ENCODE peak calls at places on chromosome 5, in four cellular contexts. L, R, X and W are unnamed samples.

GRCh38 chr5:19978466-19978865 is 9.5 kb downstream of the CDH18 start:
- DNase-seq in L (no peak), X (no peak), R (no peak), W (no peak)

GRCh38 chr5:133992429-133993151 is 12.2 kb downstream of the VDAC1 start:
- DNase-seq in X (no peak), L (no peak), R (no peak), W (no peak)

GRCh38 chr5:139374909-139375308 is 8.2 kb downstream of the SLC23A1 start:
- DNase-seq in L (no peak), X (no peak), R (no peak), W (no peak)

GRCh38 chr5:58108507-58108906 is 351.4 kb downstream of the PLK2 start:
- DNase-seq in R (no peak), L (no peak), X (no peak), W (no peak)

GRCh38 chr5:79853676-79854418 is 137.2 kb downstream of the MTX3 start:
- DNase-seq in X (no peak), L (no peak), R (no peak), W (no peak)

GRCh38 chr5:16271851-16272250 is 92.3 kb upstream of the MARCHF11 start:
- DNase-seq in R (no peak), X (no peak), L (no peak), W (no peak)

GRCh38 chr5:140157032-140157781 is 17.8 kb upstream of the CYSTM1 start:
- DNase-seq in R (peak; percentile 92), L (peak; percentile 84), X (peak; percentile 90), W (peak; percentile 89)

GRCh38 chr5:54519083-54519541 is 1.6 kb downstream of the SNX18 start:
- DNase-seq in R (no peak), X (no peak), L (no peak), W (no peak)

GRCh38 chr5:143182901-143183820 is 220.3 kb downstream of the NR3C1 start:
- DNase-seq in X (no peak), L (no peak), R (no peak), W (no peak)

GRCh38 chr5:141742866-141743651 is 61.0 kb upstream of the ARAP3 start:
- DNase-seq in X (peak; percentile 52), L (no peak), R (no peak), W (no peak)

GRCh38 chr5:83473344-83474169 is 2.0 kb downstream of the VCAN start:
- DNase-seq in L (peak; percentile 65), R (peak; percentile 85), X (peak; percentile 65), W (peak; percentile 60)

GRCh38 chr5:17976404-17976803 is 342.1 kb downstream of the TAF11L14 start:
- DNase-seq in R (no peak), L (no peak), X (no peak), W (no peak)

GRCh38 chr5:106880656-106881055 is 790.1 kb downstream of the EFNA5 start:
- DNase-seq in R (no peak), L (no peak), X (no peak), W (no peak)

GRCh38 chr5:107393846-107394245 is 276.9 kb downstream of the EFNA5 start:
- DNase-seq in X (no peak), L (no peak), R (no peak), W (no peak)

GRCh38 chr5:107476783-107477182 is 194.0 kb downstream of the EFNA5 start:
- DNase-seq in X (no peak), R (no peak), L (peak; percentile 10), W (no peak)

GRCh38 chr5:39424751-39425524 is at the start of gene DAB2:
- DNase-seq in L (peak; percentile 12), X (peak; percentile 78), R (peak; percentile 37), W (no peak)

GRCh38 chr5:39428639-39429038 is 3.9 kb upstream of the DAB2 start:
- DNase-seq in X (no peak), L (no peak), R (no peak), W (no peak)

GRCh38 chr5:39426136-39426535 is 1.4 kb upstream of the DAB2 start:
- DNase-seq in L (no peak), X (no peak), R (no peak), W (no peak)

GRCh38 chr5:39427225-39427624 is 2.4 kb upstream of the DAB2 start:
- DNase-seq in L (no peak), R (no peak), X (no peak), W (no peak)

DNA sequence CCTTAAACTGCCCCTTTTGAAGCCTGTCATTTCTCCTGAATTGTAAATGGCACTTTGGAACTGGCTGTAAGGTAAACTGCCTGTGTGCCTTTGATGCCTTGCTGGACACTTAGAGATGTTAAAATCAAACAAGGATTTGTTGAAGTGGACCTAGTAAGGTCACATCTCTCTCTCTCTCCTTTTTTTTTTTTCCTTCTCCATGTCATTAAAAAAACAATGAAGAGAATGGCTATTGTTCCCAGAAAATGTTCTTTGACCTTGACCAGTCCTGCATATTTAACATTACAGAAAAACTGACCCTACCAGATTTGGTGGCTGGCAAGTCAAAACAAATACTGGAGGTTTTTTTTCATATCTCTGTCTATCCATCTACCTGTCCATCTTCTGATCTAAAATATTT is 2.9 kb upstream of the DAB2 start:
- DNase-seq in X (no peak), L (no peak), R (no peak), W (no peak)
- TF ChIP-seq POLR2AphosphoS5 in X (no peak), L (no peak), R (no peak), W (no peak)

GRCh38 chr5:10563940-10564837 is at the start of gene ANKRD33B:
- DNase-seq in R (peak; percentile 78), L (peak; percentile 81), X (peak; percentile 93), W (peak; percentile 80)
- TF ChIP-seq TAF1 in R (no peak), L (peak; percentile 89), X (no peak), W (peak; percentile 77)

DNA sequence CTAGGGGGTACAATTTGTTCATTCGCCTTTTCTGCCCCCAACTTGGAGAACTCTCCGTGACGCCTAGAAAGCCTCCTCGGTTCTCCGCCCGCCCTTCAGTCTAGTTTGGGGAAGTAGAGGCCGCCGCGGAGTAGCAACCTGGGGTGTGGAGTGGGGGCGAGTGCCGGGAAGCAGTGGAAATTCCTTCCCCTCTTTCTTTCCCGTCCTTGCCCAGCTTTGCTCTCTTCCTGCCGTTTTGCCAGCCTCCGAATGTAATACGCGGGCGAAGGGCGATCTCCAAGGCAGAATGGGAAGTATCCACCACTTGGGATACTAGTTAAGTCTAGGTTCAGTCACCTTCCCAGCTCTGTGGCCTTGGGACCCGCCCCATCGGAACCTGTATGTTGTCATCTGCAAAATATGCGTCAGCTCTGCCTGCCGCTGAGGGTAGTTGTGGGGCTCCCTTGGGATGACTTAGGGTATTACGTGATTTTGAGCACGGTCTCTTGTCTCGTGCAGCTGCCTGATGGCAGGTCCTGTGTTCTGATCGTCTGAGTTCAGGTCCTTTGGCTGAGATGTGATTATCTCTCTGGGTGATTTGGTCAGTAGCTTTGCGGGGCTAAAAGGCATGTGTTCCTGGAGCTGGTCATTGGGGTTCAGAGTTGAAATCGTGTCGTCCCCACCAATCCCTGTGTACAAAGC is 726 bp downstream of the PAM start:
- DNase-seq in X (peak; percentile 18), L (no peak), R (peak; percentile 63), W (peak; percentile 40)
- TF ChIP-seq POLR2AphosphoS5 in X (no peak), L (no peak), R (no peak), W (peak; percentile 26)

GRCh38 chr5:179378441-179379271 is 33.4 kb upstream of the ADAMTS2 start:
- DNase-seq in L (no peak), R (peak; percentile 15), X (no peak), W (no peak)
- TF ChIP-seq TAF1 in L (no peak), R (no peak), X (no peak), W (no peak)

GRCh38 chr5:31833005-31833404 is 194.1 kb downstream of the PDZD2 start:
- DNase-seq in R (no peak), L (no peak), X (no peak), W (no peak)
- TF ChIP-seq POLR2AphosphoS5 in R (no peak), L (no peak), X (no peak), W (no peak)

GRCh38 chr5:14185336-14186131 is 42.4 kb downstream of the TRIO start:
- DNase-seq in L (no peak), X (no peak), R (no peak), W (no peak)
- TF ChIP-seq TAF1 in L (no peak), X (no peak), R (no peak), W (no peak)